ENCODE peak calls at places on chromosome 13, in eight cellular contexts. C is PC-3, R is cardiac muscle cell, P is fibroblast of mammary gland, J is mucosa of descending colon, Q is WERI-Rb-1, L is hypothalamus, W is nephron progenitor cell. H is an unnamed sample.
A peak's percentile ranks its signal among the peaks of the same experiment; 100 is the strongest.

GRCh38 chr13:66225071-66225470 is 1005.1 kb downstream of the PCDH9 start:
- DNase-seq in L (no peak), R (no peak), W (peak; percentile 8), C (no peak), Q (no peak), P (no peak), J (no peak), H (no peak)

GRCh38 chr13:110312669-110313031 is 5.6 kb downstream of the COL4A2 start:
- DNase-seq in R (peak; percentile 76), P (peak; percentile 73), Q (no peak), J (no peak), L (no peak), C (peak; percentile 73), W (no peak), H (peak; percentile 84)

GRCh38 chr13:114320065-114320464 is 5.8 kb downstream of the CHAMP1 start:
- DNase-seq in W (no peak), Q (no peak), P (no peak), R (no peak), L (no peak), C (no peak), J (no peak), H (no peak)

GRCh38 chr13:75938811-75939525 is 302.8 kb downstream of the LMO7 start:
- DNase-seq in L (no peak), W (no peak), P (peak; percentile 68), Q (no peak), R (peak; percentile 6), J (no peak), C (peak; percentile 80), H (no peak)

GRCh38 chr13:107650081-107650701 is 565.1 kb downstream of the LIG4 start:
- DNase-seq in W (peak; percentile 76), J (peak; percentile 60), C (peak; percentile 61), R (peak; percentile 68), L (peak; percentile 29), P (peak; percentile 44), Q (peak; percentile 87), H (peak; percentile 21)

GRCh38 chr13:71801781-71802180 is 65.2 kb downstream of the DACH1 start:
- DNase-seq in R (no peak), C (no peak), W (no peak), L (no peak), P (no peak), J (no peak), Q (peak; percentile 68), H (no peak)

GRCh38 chr13:37011788-37012187 is 11.2 kb downstream of the EXOSC8 start:
- DNase-seq in J (no peak), P (no peak), W (no peak), Q (no peak), R (peak; percentile 3), C (no peak), L (no peak), H (no peak)

GRCh38 chr13:27177852-27178251 is 6.2 kb upstream of the USP12 start:
- DNase-seq in P (no peak), W (no peak), L (no peak), Q (peak; percentile 40), J (no peak), R (no peak), C (no peak), H (no peak)

GRCh38 chr13:109720758-109721184 is 65.6 kb downstream of the IRS2 start:
- DNase-seq in L (no peak), P (no peak), J (no peak), Q (no peak), W (no peak), R (no peak), C (no peak), H (no peak)

GRCh38 chr13:80463673-80464352 is 122.9 kb upstream of the SPRY2 start:
- DNase-seq in Q (no peak), R (peak; percentile 43), W (no peak), J (no peak), C (peak; percentile 22), P (peak; percentile 63), L (no peak), H (no peak)

GRCh38 chr13:112730157-112730671 is 40.4 kb downstream of the ATP11A start:
- DNase-seq in R (no peak), C (no peak), P (no peak), J (no peak), Q (no peak), W (no peak), L (no peak), H (no peak)

GRCh38 chr13:52892925-52893324 is 44.5 kb upstream of the PCDH8 start:
- DNase-seq in P (no peak), C (peak; percentile 2), Q (no peak), W (no peak), J (no peak), R (no peak), L (no peak), H (no peak)

GRCh38 chr13:110443633-110444225 is 117.8 kb downstream of the RAB20 start:
- DNase-seq in J (no peak), Q (no peak), R (no peak), P (peak; percentile 22), W (no peak), L (no peak), C (no peak), H (peak; percentile 22)

GRCh38 chr13:37127706-37128241 is 22.3 kb upstream of the CSNK1A1L start:
- DNase-seq in R (peak; percentile 91), P (peak; percentile 94), C (peak; percentile 14), L (no peak), Q (no peak), W (no peak), J (no peak), H (peak; percentile 43)

GRCh38 chr13:23087884-23088283 is 92.9 kb upstream of the SGCG start:
- DNase-seq in R (peak; percentile 33), L (no peak), C (peak; percentile 31), Q (peak; percentile 29), J (peak; percentile 37), P (peak; percentile 41), W (peak; percentile 9), H (peak; percentile 11)

GRCh38 chr13:28527629-28528028 is 32.7 kb upstream of the FLT1 start:
- DNase-seq in L (no peak), P (no peak), R (no peak), Q (no peak), C (no peak), J (no peak), W (no peak), H (no peak)

GRCh38 chr13:86080340-86080995 is 281.2 kb upstream of the SLITRK6 start:
- DNase-seq in Q (no peak), L (no peak), J (no peak), R (no peak), W (no peak), P (peak; percentile 3), C (peak; percentile 48), H (peak; percentile 22)

GRCh38 chr13:71817335-71817734 is 49.7 kb downstream of the DACH1 start:
- DNase-seq in Q (no peak), C (no peak), R (no peak), J (no peak), P (no peak), L (no peak), W (no peak), H (no peak)

GRCh38 chr13:73849292-73849691 is 284.9 kb downstream of the KLF12 start:
- DNase-seq in Q (peak; percentile 21), W (no peak), J (peak; percentile 50), L (no peak), R (peak; percentile 60), P (peak; percentile 58), C (peak; percentile 33), H (peak; percentile 65)

GRCh38 chr13:40665061-40665753 is 1.2 kb downstream of the FOXO1 start:
- DNase-seq in Q (peak; percentile 21), C (peak; percentile 26), P (no peak), W (peak; percentile 58), R (no peak), L (peak; percentile 55), J (peak; percentile 55), H (peak; percentile 19)

GRCh38 chr13:44801990-44802389 is 187.3 kb downstream of the NUFIP1 start:
- DNase-seq in P (peak; percentile 90), Q (no peak), J (no peak), R (peak; percentile 84), L (no peak), C (peak; percentile 76), W (no peak), H (peak; percentile 89)

GRCh38 chr13:66565261-66565660 is 664.9 kb downstream of the PCDH9 start:
- DNase-seq in R (no peak), Q (no peak), P (no peak), W (no peak), L (no peak), J (no peak), C (no peak), H (no peak)

GRCh38 chr13:92994056-92994455 is 232.6 kb upstream of the GPC6 start:
- DNase-seq in J (no peak), C (peak; percentile 42), L (no peak), W (no peak), R (peak; percentile 12), Q (no peak), P (peak; percentile 50), H (peak; percentile 37)

GRCh38 chr13:43473437-43473836 is 313.3 kb downstream of the ENOX1 start:
- DNase-seq in J (no peak), W (no peak), P (no peak), L (peak; percentile 16), C (no peak), R (peak; percentile 24), Q (no peak), H (no peak)

GRCh38 chr13:90427322-90428272 is 919.9 kb upstream of the MIR17HG start:
- DNase-seq in J (no peak), R (no peak), L (no peak), C (no peak), Q (no peak), P (no peak), W (no peak), H (no peak)

GRCh38 chr13:33723365-33723764 is 94.6 kb upstream of the RFC3 start:
- DNase-seq in L (peak; percentile 10), P (peak; percentile 26), W (no peak), J (no peak), Q (no peak), R (peak; percentile 24), C (no peak), H (peak; percentile 8)

GRCh38 chr13:114004416-114005205 is 30.7 kb upstream of the C13orf46 start:
- DNase-seq in J (no peak), L (no peak), P (peak; percentile 38), R (peak; percentile 92), W (no peak), C (no peak), Q (no peak), H (peak; percentile 20)

GRCh38 chr13:109626386-109627171 is 159.8 kb downstream of the IRS2 start:
- DNase-seq in L (no peak), R (no peak), C (no peak), Q (no peak), W (no peak), J (no peak), P (no peak), H (no peak)

GRCh38 chr13:113981201-113981605 is 7.3 kb upstream of the C13orf46 start:
- DNase-seq in P (no peak), W (no peak), L (no peak), Q (no peak), R (no peak), J (peak; percentile 96), C (peak; percentile 79), H (no peak)

GRCh38 chr13:31927219-31927653 is 104.3 kb upstream of the FRY start:
- DNase-seq in J (peak; percentile 13), C (no peak), L (no peak), P (no peak), Q (no peak), R (no peak), W (no peak), H (no peak)

GRCh38 chr13:99867535-99868271 is 103.9 kb downstream of the ZIC5 start:
- DNase-seq in J (no peak), P (no peak), Q (no peak), L (no peak), C (no peak), R (no peak), W (no peak), H (no peak)

GRCh38 chr13:112242777-112243176 is 133.4 kb upstream of the SPACA7 start:
- DNase-seq in L (no peak), J (no peak), P (no peak), Q (no peak), R (no peak), C (no peak), W (no peak), H (no peak)

GRCh38 chr13:99199541-99200432 is 867 bp upstream of the UBAC2 start:
- DNase-seq in Q (no peak), R (no peak), P (peak; percentile 16), L (peak; percentile 43), J (no peak), C (no peak), W (no peak), H (peak; percentile 16)

GRCh38 chr13:42377640-42378382 is 105.9 kb downstream of the AKAP11 start:
- DNase-seq in W (no peak), C (no peak), J (no peak), Q (no peak), P (no peak), L (no peak), R (peak; percentile 41), H (no peak)

H was measured in ELR.